ENCODE peak calls at places on chromosome 20, in eight cellular contexts. Z is sigmoid colon, E is heart left ventricle, D is Peyer's patch, N is stomach, S is IMR-90, T is adrenal gland, O is breast epithelium. L is an unnamed sample.

GRCh38 chr20:31548823-31549512 is 34.7 kb downstream of the HM13 start:
- DNase-seq in Z (no peak), E (no peak), D (no peak), N (no peak), S (no peak), T (no peak), O (no peak), L (no peak)

GRCh38 chr20:14997791-14998190 is 660.4 kb upstream of the FLRT3 start:
- DNase-seq in Z (no peak), E (no peak), D (no peak), N (no peak), S (no peak), T (no peak), O (no peak), L (no peak)

GRCh38 chr20:46951840-46952497 is 57.3 kb downstream of the EYA2 start:
- DNase-seq in Z (peak; percentile 34), E (no peak), D (no peak), N (no peak), S (peak; percentile 51), T (no peak), O (no peak), L (no peak)

GRCh38 chr20:17833036-17833674 is 133.4 kb downstream of the BANF2 start:
- DNase-seq in Z (peak; percentile 26), E (no peak), D (no peak), N (no peak), S (peak; percentile 37), T (no peak), O (no peak), L (no peak)

GRCh38 chr20:3901028-3901746 is 12.0 kb downstream of the PANK2 start:
- DNase-seq in Z (no peak), E (no peak), D (no peak), N (no peak), S (peak; percentile 58), T (peak; percentile 42), O (no peak), L (no peak)

GRCh38 chr20:19929749-19930148 is 87.4 kb upstream of the NAA20 start:
- DNase-seq in Z (no peak), E (no peak), D (no peak), N (no peak), S (peak; percentile 53), T (no peak), O (no peak), L (peak; percentile 59)

GRCh38 chr20:8398289-8399051 is 266.4 kb downstream of the PLCB1 start:
- DNase-seq in Z (no peak), E (no peak), D (no peak), N (no peak), S (no peak), T (no peak), O (no peak), L (no peak)

GRCh38 chr20:5714261-5715041 is 35.8 kb upstream of the SHLD1 start:
- DNase-seq in Z (no peak), E (peak; percentile 27), D (peak; percentile 62), N (no peak), S (peak; percentile 24), T (peak; percentile 63), O (no peak), L (no peak)

GRCh38 chr20:11378252-11378651 is 539.4 kb upstream of the BTBD3 start:
- DNase-seq in Z (no peak), E (no peak), D (no peak), N (no peak), S (no peak), T (no peak), O (no peak), L (no peak)

GRCh38 chr20:38927902-38928578 is 1.8 kb downstream of the FAM83D start:
- DNase-seq in Z (no peak), E (no peak), D (no peak), N (no peak), S (no peak), T (no peak), O (no peak), L (no peak)

GRCh38 chr20:58024241-58024721 is 204.2 kb downstream of the ANKRD60 start:
- DNase-seq in Z (no peak), E (no peak), D (no peak), N (no peak), S (no peak), T (peak; percentile 14), O (no peak), L (no peak)

GRCh38 chr20:4781211-4781610 is 59.5 kb downstream of the PRND start:
- DNase-seq in Z (no peak), E (no peak), D (no peak), N (no peak), S (no peak), T (no peak), O (no peak), L (no peak)

GRCh38 chr20:43904195-43904594 is 10.5 kb upstream of the TOX2 start:
- DNase-seq in Z (no peak), E (no peak), D (no peak), N (no peak), S (no peak), T (peak; percentile 53), O (no peak), L (no peak)

GRCh38 chr20:10368702-10369041 is 65.3 kb downstream of the MKKS start:
- DNase-seq in Z (no peak), E (no peak), D (no peak), N (no peak), S (no peak), T (no peak), O (no peak), L (no peak)

GRCh38 chr20:14288341-14289330 is 48.8 kb downstream of the FLRT3 start:
- DNase-seq in Z (no peak), E (no peak), D (no peak), N (no peak), S (peak; percentile 72), T (no peak), O (no peak), L (no peak)

GRCh38 chr20:23205221-23205620 is 119.1 kb upstream of the CD93 start:
- DNase-seq in Z (peak; percentile 77), E (no peak), D (no peak), N (no peak), S (no peak), T (no peak), O (no peak), L (no peak)

GRCh38 chr20:23206995-23207394 is 120.9 kb upstream of the CD93 start:
- DNase-seq in Z (no peak), E (no peak), D (no peak), N (no peak), S (no peak), T (peak; percentile 44), O (no peak), L (no peak)

GRCh38 chr20:23205656-23206055 is 119.5 kb upstream of the CD93 start:
- DNase-seq in Z (peak; percentile 93), E (peak; percentile 78), D (no peak), N (peak; percentile 63), S (peak; percentile 9), T (peak; percentile 70), O (no peak), L (peak; percentile 40)

GRCh38 chr20:23203951-23204730 is 118.0 kb upstream of the CD93 start:
- DNase-seq in Z (no peak), E (no peak), D (no peak), N (no peak), S (no peak), T (no peak), O (no peak), L (no peak)

DNA sequence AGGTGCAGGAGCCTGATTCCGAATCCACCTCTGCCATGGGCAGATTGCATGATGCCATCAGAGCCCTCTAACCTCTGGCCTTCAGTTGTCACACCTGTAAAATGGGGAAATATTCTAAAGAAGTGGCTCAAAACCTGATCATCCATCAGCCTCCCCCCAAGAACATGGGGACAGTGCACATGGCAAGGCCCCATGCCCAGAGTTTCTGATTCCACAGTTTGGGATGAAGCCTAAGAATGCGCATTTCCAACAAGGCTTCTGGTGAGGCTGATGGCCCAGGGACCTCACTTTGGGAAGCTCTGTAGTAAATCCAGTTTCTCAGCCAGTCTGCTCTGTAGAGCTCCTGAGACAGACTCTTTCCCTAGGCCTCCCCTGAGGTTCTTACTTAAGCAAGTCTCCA is 119.9 kb upstream of the CD93 start:
- DNase-seq in Z (no peak), E (no peak), D (no peak), N (no peak), S (no peak), T (no peak), O (no peak), L (no peak)
- H3K27ac ChIP-seq in Z (peak overlapping the region; percentile 79), E (peak overlapping the region; percentile 78), D (no peak overlapping the region), N (peak overlapping the region; percentile 59), S (no peak overlapping the region), T (peak overlapping the region; percentile 58), O (peak overlapping the region; percentile 44), L (peak overlapping the region; percentile 13)

DNA sequence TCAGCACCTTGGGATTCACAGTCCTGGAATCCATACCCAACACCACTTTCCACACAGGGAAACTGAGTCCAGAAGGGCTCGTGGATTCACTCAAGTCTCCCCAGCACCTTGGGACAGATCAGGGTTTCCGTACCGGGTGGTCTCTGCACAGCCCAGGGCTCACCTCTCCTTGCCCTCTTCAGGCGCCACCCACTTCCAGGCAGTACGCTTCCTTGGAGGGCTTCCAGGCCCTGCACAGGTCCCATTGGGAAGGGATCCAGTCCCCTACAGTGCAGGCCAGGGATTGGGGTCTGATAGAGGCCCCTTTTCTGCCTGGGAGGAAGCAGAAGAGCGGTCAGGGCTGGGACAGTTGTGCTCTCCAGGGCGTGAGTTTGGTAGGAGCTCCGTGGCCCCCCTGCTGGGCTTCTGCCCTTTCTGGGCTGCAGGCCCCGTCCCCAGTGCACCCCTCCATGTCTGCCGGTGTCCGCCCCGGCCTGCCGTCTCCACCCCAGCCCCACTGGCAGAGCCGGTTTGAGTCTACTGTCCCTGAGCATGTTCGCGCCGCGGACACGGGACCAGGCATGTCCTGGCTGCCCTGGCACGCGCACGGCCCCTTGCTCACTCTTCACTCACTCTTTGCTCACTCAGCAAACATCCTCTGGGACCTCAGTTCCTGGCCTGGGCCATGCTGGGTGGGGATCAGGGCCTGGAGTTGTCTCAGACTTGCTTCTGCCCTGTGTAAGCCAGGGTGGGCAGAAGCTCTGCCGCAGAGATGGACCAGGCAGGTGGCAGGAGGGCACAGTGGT is 12.6 kb downstream of the SRC start:
- DNase-seq in Z (peak; percentile 76), E (no peak), D (no peak), N (peak; percentile 57), S (no peak), T (no peak), O (peak; percentile 61), L (no peak)
- H3K4me1 ChIP-seq in Z (peaks cover 76% of the 10 kb centered on the region), E (no peaks in the 10 kb centered on the region), D (no peaks in the 10 kb centered on the region), N (peaks cover 64% of the 10 kb centered on the region), S (peaks cover 5% of the 10 kb centered on the region), T (peaks cover 67% of the 10 kb centered on the region), O (peaks cover 15% of the 10 kb centered on the region), L (no peaks in the 10 kb centered on the region)

DNA sequence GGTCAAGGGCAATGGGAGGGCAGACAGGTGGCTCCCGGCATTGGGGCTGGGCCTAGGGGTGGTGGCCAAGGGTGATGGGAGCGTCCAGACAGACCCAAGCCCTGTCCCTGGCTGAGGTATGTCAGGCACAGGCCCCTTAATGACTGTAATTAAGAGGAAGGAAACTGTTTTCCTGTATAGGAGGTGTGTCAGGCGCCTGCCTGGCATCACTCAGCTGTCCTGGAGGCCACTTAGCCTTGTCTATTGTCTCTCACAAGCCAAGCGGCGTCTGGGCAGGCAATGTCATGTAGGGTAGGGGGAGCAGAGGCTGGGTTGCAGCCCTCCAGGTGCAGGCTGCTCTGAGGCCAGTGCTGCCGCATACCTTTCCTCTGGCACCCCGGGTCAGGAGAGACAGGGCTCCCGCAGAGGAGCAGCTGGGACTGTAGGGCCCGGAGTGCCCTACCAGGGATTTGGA is 3.9 kb upstream of the FAM83C start:
- DNase-seq in Z (no peak), E (no peak), D (no peak), N (no peak), S (no peak), T (no peak), O (no peak), L (no peak)
- TF ChIP-seq POLR2A in Z (no peak), E (no peak), D (no peak), N (no peak), S (no peak), T (no peak), O (no peak), L (no peak)

GRCh38 chr20:33945391-33946079 is 48.2 kb upstream of the RALY start:
- DNase-seq in Z (no peak), E (no peak), D (no peak), N (no peak), S (peak; percentile 93), T (no peak), O (no peak), L (no peak)
- H3K27ac ChIP-seq in Z (no peak overlapping the region), E (no peak overlapping the region), D (no peak overlapping the region), N (no peak overlapping the region), S (no peak overlapping the region), T (no peak overlapping the region), O (no peak overlapping the region), L (no peak overlapping the region)